ENCODE peak calls at places on chromosomes 2 and 18, in four cellular contexts. N is endothelial cell of umbilical vein; Y is CD4-positive, alpha-beta T cell; V is right cardiac atrium. C is an unnamed sample.
A peak's percentile ranks its signal among the peaks of the same experiment; 100 is the strongest.

GRCh38 chr2:163909411-163910080 is 173.7 kb upstream of the FIGN start:
- DNase-seq in N (no peak), Y (no peak), V (peak; percentile 40), C (no peak)

GRCh38 chr2:213152065-213152794 is 818 bp upstream of the IKZF2 start:
- DNase-seq in V (peak; percentile 89), N (peak; percentile 64), Y (no peak), C (no peak)

GRCh38 chr2:10947005-10947440 is 35.3 kb downstream of the KCNF1 start:
- DNase-seq in Y (no peak), N (no peak), V (no peak), C (peak; percentile 85)

GRCh38 chr2:54986266-54986665 is 64.0 kb downstream of the RTN4 start:
- DNase-seq in V (no peak), Y (no peak), N (no peak), C (no peak)

GRCh38 chr18:79784965-79785770 is 12.6 kb upstream of the KCNG2 start:
- DNase-seq in V (no peak), Y (no peak), N (no peak), C (no peak)

GRCh38 chr2:46503686-46504085 is 24.3 kb downstream of the TMEM247 start:
- DNase-seq in Y (no peak), V (no peak), N (no peak), C (no peak)

GRCh38 chr18:23134780-23135678 is at the start of gene CABLES1:
- DNase-seq in N (peak; percentile 84), V (peak; percentile 87), Y (no peak), C (no peak)

GRCh38 chr2:179377296-179377695 is 112.7 kb upstream of the SESTD1 start:
- DNase-seq in N (no peak), Y (no peak), V (no peak), C (no peak)

GRCh38 chr2:240840435-240841060 is 20.5 kb upstream of the KIF1A start:
- DNase-seq in Y (no peak), N (peak; percentile 76), V (peak; percentile 78), C (no peak)

GRCh38 chr2:24970483-24971299 is 1.1 kb downstream of the DNAJC27 start:
- DNase-seq in Y (no peak), N (peak; percentile 57), V (peak; percentile 54), C (no peak)

GRCh38 chr2:26068602-26069298 is 34.9 kb downstream of the RAB10 start:
- DNase-seq in V (no peak), Y (peak; percentile 17), N (peak; percentile 86), C (peak; percentile 61)

GRCh38 chr2:171883275-171883893 is 10.7 kb downstream of the SLC25A12 start:
- DNase-seq in N (no peak), V (no peak), Y (no peak), C (no peak)

GRCh38 chr2:217616936-217617335 is 385.9 kb downstream of the TNS1 start:
- DNase-seq in Y (no peak), N (no peak), V (no peak), C (no peak)
- H3K27ac ChIP-seq in Y (no peak overlapping the region), N (no peak overlapping the region), V (no peak overlapping the region), C (no peak overlapping the region)

GRCh38 chr18:1047406-1047805 is 142.7 kb downstream of the ADCYAP1 start:
- DNase-seq in V (no peak), Y (no peak), N (no peak), C (no peak)
- H3K27ac ChIP-seq in V (no peak overlapping the region), Y (no peak overlapping the region), N (no peak overlapping the region), C (no peak overlapping the region)

DNA sequence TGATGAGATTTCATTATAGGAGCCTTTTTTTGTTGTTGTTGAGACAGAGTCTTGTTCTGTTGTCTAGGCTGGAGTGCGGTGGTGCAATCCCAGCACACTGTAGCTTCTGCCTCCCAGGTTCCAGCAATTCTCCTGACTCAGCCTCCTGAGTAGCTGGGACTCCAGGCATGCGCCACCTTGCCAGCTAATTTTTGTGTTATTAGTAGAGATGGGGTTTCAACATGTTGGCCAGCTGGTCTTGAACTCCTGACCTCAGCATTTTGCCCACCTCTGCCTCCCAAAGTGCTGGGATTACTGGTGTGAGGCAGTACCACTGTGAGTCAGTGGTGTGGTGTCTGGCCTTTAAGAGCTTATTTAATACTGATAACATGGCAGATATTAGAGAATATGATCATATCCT is 60.1 kb downstream of the MOB4 start:
- DNase-seq in Y (no peak), V (no peak), N (no peak), C (peak; percentile 10)
- H3K27ac ChIP-seq in Y (no peak overlapping the region), V (no peak overlapping the region), N (no peak overlapping the region), C (no peak overlapping the region)

DNA sequence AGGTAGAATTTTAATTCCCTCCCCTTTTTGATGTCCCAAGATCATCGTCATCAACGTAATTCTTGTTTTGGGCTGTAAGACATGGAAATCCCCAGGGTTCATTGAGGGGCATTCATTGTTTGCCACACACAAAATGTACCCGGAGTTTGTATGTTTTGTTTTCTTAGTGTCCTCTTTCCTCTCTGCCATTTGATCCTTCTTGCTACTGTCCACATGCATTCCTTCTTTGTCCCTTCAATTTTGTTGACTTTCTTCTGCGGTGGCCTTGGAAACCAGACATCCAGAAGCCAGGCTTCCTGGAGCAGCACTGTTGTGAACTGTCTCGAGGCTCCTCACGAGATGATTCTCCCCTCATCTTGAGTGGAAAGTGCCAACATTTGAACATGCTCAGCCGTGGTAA is 24.7 kb downstream of the IGFBP2 start:
- DNase-seq in V (no peak), Y (no peak), N (no peak), C (no peak)
- H3K27ac ChIP-seq in V (no peak overlapping the region), Y (no peak overlapping the region), N (no peak overlapping the region), C (no peak overlapping the region)